ENCODE peak calls at places on chromosomes 4 and X, in four cellular contexts. Q is AG09309, L is A549, E is cardiac muscle cell. P is an unnamed sample.

GRCh38 chr4:1910643-1911042 is 39.5 kb downstream of the NSD2 start:
- DNase-seq in Q (peak), L (peak), E (peak), P (peak)

GRCh38 chr4:150583287-150584197 is 1.6 kb downstream of the MAB21L2 start:
- DNase-seq in Q (no peak), L (no peak), E (peak), P (no peak)

GRCh38 chrX:139094671-139095592 is 383.4 kb upstream of the FGF13 start:
- DNase-seq in Q (no peak), L (no peak), E (no peak), P (no peak)

GRCh38 chr4:133146574-133147198 is 2.4 kb upstream of the PCDH10 start:
- DNase-seq in Q (no peak), L (no peak), E (peak), P (no peak)

GRCh38 chrX:124239324-124239723 is 93.1 kb upstream of the TEX13D start:
- DNase-seq in Q (no peak), L (no peak), E (no peak), P (no peak)

GRCh38 chrX:118519411-118520205 is 24.0 kb downstream of the DOCK11 start:
- DNase-seq in Q (no peak), L (no peak), E (no peak), P (no peak)

GRCh38 chrX:94908171-94908570 is 1234.2 kb downstream of the FAM133A start:
- DNase-seq in Q (no peak), L (no peak), E (no peak), P (no peak)

GRCh38 chr4:156101571-156101970 is 147.9 kb upstream of the CTSO start:
- DNase-seq in Q (no peak), L (no peak), E (no peak), P (no peak)

GRCh38 chrX:153482376-153483015 is 12.1 kb upstream of the HAUS7 start:
- DNase-seq in Q (no peak), L (no peak), E (no peak), P (no peak)

GRCh38 chr4:39732728-39733127 is 34.8 kb downstream of the UBE2K start:
- DNase-seq in Q (peak), L (no peak), E (no peak), P (peak)

GRCh38 chrX:17967888-17968287 is 106.8 kb upstream of the RAI2 start:
- DNase-seq in Q (no peak), L (no peak), E (no peak), P (no peak)

GRCh38 chr4:131613824-131614216 is 1535.3 kb upstream of the PCDH10 start:
- DNase-seq in Q (no peak), L (no peak), E (no peak), P (no peak)

GRCh38 chr4:38106301-38106700 is 146.1 kb downstream of the PTTG2 start:
- DNase-seq in Q (no peak), L (no peak), E (no peak), P (no peak)

GRCh38 chr4:139453041-139453370 is 915 bp upstream of the RAB33B start:
- DNase-seq in Q (peak), L (peak), E (no peak), P (no peak)

GRCh38 chrX:129931411-129932136 is 25.6 kb downstream of the UTP14A start:
- DNase-seq in Q (peak), L (peak), E (peak), P (peak)

GRCh38 chrX:150155396-150156048 is 207.6 kb upstream of the MAMLD1 start:
- DNase-seq in Q (peak), L (peak), E (peak), P (peak)

GRCh38 chr4:7101692-7102515 is 34.0 kb upstream of the GRPEL1 start:
- DNase-seq in Q (peak), L (peak), E (peak), P (peak)

GRCh38 chr4:26015133-26015651 is 101.2 kb downstream of the SMIM20 start:
- DNase-seq in Q (peak), L (no peak), E (no peak), P (peak)

GRCh38 chrX:150212672-150213480 is 150.2 kb upstream of the MAMLD1 start:
- DNase-seq in Q (no peak), L (no peak), E (peak), P (no peak)

GRCh38 chrX:31508338-31508737 is 436.5 kb upstream of the FTHL17 start:
- DNase-seq in Q (no peak), L (no peak), E (peak), P (no peak)

GRCh38 chrX:132001127-132001526 is 22.0 kb upstream of the STK26 start:
- DNase-seq in Q (no peak), L (no peak), E (no peak), P (no peak)

GRCh38 chr4:122542411-122543236 is 78.2 kb downstream of the IL21 start:
- DNase-seq in Q (peak), L (no peak), E (no peak), P (no peak)

GRCh38 chr4:109990307-109991257 is 77.9 kb downstream of the EGF start:
- DNase-seq in Q (no peak), L (no peak), E (no peak), P (no peak)

GRCh38 chr4:83010111-83010521 is 507 bp downstream of the LIN54 start:
- DNase-seq in Q (no peak), L (no peak), E (peak), P (no peak)

GRCh38 chrX:1244164-1245076 is 24.2 kb upstream of the CSF2RA start:
- DNase-seq in Q (no peak), L (peak), E (peak), P (no peak)

GRCh38 chr4:158936238-158936637 is 166.6 kb upstream of the RAPGEF2 start:
- DNase-seq in Q (peak), L (no peak), E (no peak), P (no peak)

GRCh38 chr4:76306882-76307669 is 543 bp downstream of the STBD1 start:
- DNase-seq in Q (peak), L (peak), E (peak), P (peak)

GRCh38 chr4:3599951-3600350 is 67.7 kb upstream of the LRPAP1 start:
- DNase-seq in Q (no peak), L (no peak), E (no peak), P (no peak)

GRCh38 chrX:68991691-68992345 is 163.0 kb downstream of the EFNB1 start:
- DNase-seq in Q (no peak), L (no peak), E (no peak), P (no peak)

GRCh38 chr4:7076694-7077082 is 8.8 kb upstream of the GRPEL1 start:
- DNase-seq in Q (no peak), L (no peak), E (no peak), P (no peak)

GRCh38 chr4:36043241-36043640 is 201.1 kb downstream of the ARAP2 start:
- DNase-seq in Q (no peak), L (no peak), E (no peak), P (no peak)

GRCh38 chr4:88792821-88793220 is 95.2 kb upstream of the NAP1L5 start:
- DNase-seq in Q (no peak), L (no peak), E (no peak), P (no peak)

DNA sequence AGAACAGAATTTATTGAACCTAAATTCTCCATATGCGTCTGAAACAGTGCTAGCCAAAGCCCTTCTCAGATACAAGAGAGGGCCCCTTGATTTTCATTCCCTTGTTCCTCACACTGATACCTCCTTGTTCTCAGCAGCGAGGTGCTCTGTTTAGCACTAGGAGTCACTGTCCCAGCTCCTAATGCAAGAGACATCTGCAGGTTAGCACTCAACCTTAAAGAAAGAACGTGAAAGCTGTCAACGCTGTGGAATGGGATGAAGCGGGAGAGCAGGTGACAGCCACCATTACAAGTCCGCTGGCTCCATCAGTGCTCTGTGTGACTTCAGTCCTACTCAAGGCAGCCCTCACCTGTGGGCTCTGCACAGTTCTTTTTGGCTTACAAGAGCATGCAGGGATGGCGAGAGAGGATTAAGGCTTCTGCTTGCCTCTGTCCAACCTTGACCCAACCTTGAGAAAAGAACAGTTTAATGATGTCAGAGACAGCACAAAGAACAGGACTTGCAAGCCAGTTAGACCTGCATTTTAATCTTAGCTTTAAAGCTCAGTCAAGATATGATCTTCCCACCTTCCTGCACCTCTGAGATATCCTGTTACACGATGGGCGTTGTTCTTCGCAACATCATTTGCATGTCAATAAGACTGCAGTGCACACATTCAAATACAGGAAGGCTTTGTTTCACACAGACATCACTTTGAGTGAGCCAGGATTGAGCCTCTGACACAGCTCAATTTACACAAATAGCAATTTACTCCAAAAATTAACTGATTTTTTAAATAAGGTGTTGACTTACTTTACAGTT is 95.1 kb downstream of the ARSF start:
- DNase-seq in Q (no peak), L (no peak), E (no peak), P (no peak)
- TF ChIP-seq CTCF in Q (no peak), L (no peak), E (no peak), P (no peak)

DNA sequence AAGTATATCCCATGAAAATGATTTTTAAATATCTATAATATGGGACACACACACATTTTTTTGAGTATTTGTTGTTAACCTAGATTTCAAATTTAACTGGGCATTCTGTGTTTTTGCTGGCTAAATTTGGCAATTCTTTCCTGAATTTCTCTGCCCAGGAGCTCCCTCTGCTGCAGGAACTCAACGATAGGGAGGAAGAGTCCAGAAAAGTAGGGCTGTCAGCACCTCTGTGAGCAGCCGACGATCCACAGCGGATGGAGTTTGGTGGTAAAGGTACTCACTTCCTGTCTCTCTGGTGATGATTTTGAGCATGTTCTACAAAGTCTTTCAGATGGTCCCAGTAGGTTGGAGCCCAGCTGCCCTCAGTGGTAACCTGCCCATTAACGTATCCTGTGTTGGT is 23.1 kb upstream of the TMEM184C start:
- DNase-seq in Q (no peak), L (no peak), E (no peak), P (no peak)
- TF ChIP-seq CTCF in Q (peak), L (no peak), E (peak), P (no peak)

GRCh38 chrX:39161856-39162255 is 360.6 kb downstream of the MID1IP1 start:
- DNase-seq in Q (no peak), L (no peak), E (no peak), P (no peak)

GRCh38 chrX:39164212-39164611 is 363.0 kb downstream of the MID1IP1 start:
- DNase-seq in Q (no peak), L (no peak), E (no peak), P (no peak)

GRCh38 chrX:39165185-39165584 is 363.9 kb downstream of the MID1IP1 start:
- DNase-seq in Q (no peak), L (no peak), E (no peak), P (no peak)

GRCh38 chrX:39163585-39163984 is 362.3 kb downstream of the MID1IP1 start:
- DNase-seq in Q (no peak), L (no peak), E (no peak), P (no peak)

DNA sequence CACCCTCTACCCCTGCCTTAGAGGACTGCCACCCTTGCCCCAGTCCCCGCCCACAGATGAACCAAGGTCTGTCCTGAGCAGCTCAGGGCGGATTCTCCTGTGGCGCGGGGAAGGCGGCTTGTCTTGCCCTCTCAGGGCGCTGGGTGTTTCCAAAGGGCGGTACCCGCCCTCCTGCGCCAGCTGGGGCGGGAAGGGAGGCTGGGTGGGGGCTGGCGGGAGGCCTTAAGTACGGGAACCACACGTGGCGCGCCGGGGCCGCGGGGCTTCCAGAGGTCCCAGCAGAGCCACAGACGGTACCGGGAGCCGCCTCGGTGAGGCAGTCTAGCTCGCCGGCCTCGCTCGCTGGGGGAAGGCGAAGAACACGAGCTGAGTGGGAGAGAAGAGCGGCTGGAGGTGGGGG is 361.1 kb downstream of the MID1IP1 start:
- DNase-seq in Q (no peak), L (no peak), E (no peak), P (no peak)
- TF ChIP-seq CTCF in Q (no peak), L (no peak), E (no peak), P (no peak)

GRCh38 chrX:19616959-19617358 is 101.7 kb upstream of the MAP3K15 start:
- DNase-seq in Q (no peak), L (no peak), E (no peak), P (no peak)
- TF ChIP-seq CTCF in Q (no peak), L (no peak), E (no peak), P (no peak)

GRCh38 chr4:153773236-153773690 is 13.4 kb upstream of the RNF175 start:
- DNase-seq in Q (no peak), L (no peak), E (no peak), P (no peak)
- TF ChIP-seq CTCF in Q (peak), L (no peak), E (no peak), P (peak)

GRCh38 chrX:40573763-40574162 is 7.0 kb upstream of the ATP6AP2 start:
- DNase-seq in Q (no peak), L (no peak), E (no peak), P (no peak)
- TF ChIP-seq CTCF in Q (peak), L (peak), E (peak), P (peak)

GRCh38 chrX:40845331-40845911 is 110.1 kb upstream of the MED14 start:
- DNase-seq in Q (peak), L (no peak), E (peak), P (peak)
- TF ChIP-seq CTCF in Q (no peak), L (no peak), E (no peak), P (no peak)

DNA sequence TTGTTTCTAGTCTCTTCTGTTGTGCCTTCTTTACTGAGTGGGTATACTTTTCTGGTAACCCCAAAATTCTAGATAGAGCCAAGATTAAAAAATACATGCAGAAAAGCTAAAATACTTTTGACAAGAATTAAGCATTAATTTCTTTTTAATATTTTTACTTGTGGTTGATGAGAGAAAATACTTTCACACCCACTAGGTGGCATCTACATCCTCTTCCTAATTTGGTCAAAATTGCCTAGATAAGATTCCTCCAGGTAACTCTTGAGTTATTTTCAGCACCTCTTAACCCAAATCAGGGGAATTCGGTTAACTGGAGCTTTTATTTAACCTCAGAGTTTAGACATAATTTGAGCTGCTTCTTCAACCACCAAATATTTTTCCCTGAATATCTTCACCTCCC is 28.4 kb upstream of the COX7B2 start:
- DNase-seq in Q (no peak), L (no peak), E (no peak), P (no peak)
- TF ChIP-seq CTCF in Q (no peak), L (no peak), E (peak), P (no peak)

GRCh38 chr4:55055529-55055928 is 69.9 kb downstream of the KDR start:
- DNase-seq in Q (no peak), L (no peak), E (no peak), P (no peak)
- TF ChIP-seq CTCF in Q (no peak), L (no peak), E (no peak), P (no peak)

GRCh38 chrX:96719161-96719875 is 34.7 kb downstream of the DIAPH2 start:
- DNase-seq in Q (no peak), L (no peak), E (no peak), P (no peak)

GRCh38 chrX:96721398-96721797 is 36.8 kb downstream of the DIAPH2 start:
- DNase-seq in Q (no peak), L (no peak), E (no peak), P (no peak)

GRCh38 chrX:96713303-96713702 is 28.7 kb downstream of the DIAPH2 start:
- DNase-seq in Q (no peak), L (no peak), E (no peak), P (no peak)

GRCh38 chrX:96710031-96710430 is 25.4 kb downstream of the DIAPH2 start:
- DNase-seq in Q (no peak), L (no peak), E (no peak), P (no peak)

DNA sequence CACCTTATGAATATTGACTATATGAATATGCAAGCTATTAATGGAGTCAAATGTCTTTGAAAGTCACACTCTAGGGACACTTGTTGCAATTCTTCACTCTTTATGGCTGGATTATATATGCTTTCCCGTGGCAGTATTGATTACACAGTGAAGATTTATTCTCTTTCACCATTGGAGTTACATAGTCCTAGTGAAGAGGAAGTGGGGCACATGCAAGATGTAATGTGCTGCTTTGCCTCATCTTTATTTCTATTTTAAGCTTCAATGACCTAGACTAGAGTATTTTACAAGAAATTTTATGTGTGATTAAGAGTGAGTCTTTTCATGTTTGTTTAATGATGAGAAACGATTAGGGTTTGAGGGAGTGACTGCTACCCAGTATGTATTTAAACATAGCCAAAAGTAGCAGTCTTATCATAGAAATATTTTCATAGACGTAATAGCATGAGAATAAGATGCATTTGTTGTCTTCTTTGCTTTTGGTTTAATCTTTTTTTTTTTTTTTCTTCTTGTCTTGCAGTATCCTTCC is 30.8 kb downstream of the DIAPH2 start:
- DNase-seq in Q (peak), L (no peak), E (no peak), P (no peak)
- TF ChIP-seq CTCF in Q (no peak), L (no peak), E (no peak), P (no peak)